ENCODE peak calls at places on chromosomes 12 and 14, in eight cellular contexts. P, R, Y, A, G, W, X and U are unnamed samples.

GRCh38 chr12:52615208-52615868 is 3.0 kb downstream of the KRT73 start:
- DNase-seq in P (no peak), G (no peak), W (no peak), R (no peak), Y (no peak), X (no peak), A (peak; percentile 12), U (no peak)

GRCh38 chr12:49562233-49562632 is 5.7 kb downstream of the MCRS1 start:
- DNase-seq in Y (no peak), W (no peak), P (no peak), A (no peak), G (no peak), X (no peak), R (no peak), U (no peak)

GRCh38 chr14:89214221-89214965 is 202.6 kb downstream of the FOXN3 start:
- DNase-seq in G (no peak), Y (no peak), X (no peak), R (peak; percentile 55), W (no peak), P (no peak), A (no peak), U (no peak)

GRCh38 chr12:101777978-101778377 is 38.7 kb upstream of the SYCP3 start:
- DNase-seq in R (no peak), Y (no peak), G (no peak), A (no peak), W (no peak), X (no peak), P (no peak), U (no peak)

GRCh38 chr12:2633825-2634200 is 161.0 kb upstream of the FKBP4 start:
- DNase-seq in W (no peak), R (no peak), X (no peak), P (peak; percentile 27), G (no peak), Y (no peak), A (no peak), U (no peak)

GRCh38 chr12:30546121-30546520 is 149.5 kb downstream of the IPO8 start:
- DNase-seq in W (no peak), Y (no peak), G (no peak), R (no peak), A (no peak), X (no peak), P (no peak), U (no peak)

GRCh38 chr14:29566194-29566593 is 361.5 kb downstream of the PRKD1 start:
- DNase-seq in W (no peak), P (no peak), G (no peak), X (no peak), Y (no peak), A (no peak), R (no peak), U (no peak)

GRCh38 chr12:6724409-6724797 is 557 bp downstream of the COPS7A start:
- DNase-seq in P (no peak), G (no peak), X (no peak), Y (no peak), R (no peak), A (no peak), W (no peak), U (no peak)

GRCh38 chr12:105352049-105352448 is 21.6 kb downstream of the C12orf75 start:
- DNase-seq in G (no peak), W (no peak), Y (no peak), R (no peak), X (no peak), P (no peak), A (no peak), U (no peak)

GRCh38 chr14:81269100-81269978 is 48.6 kb upstream of the GTF2A1 start:
- DNase-seq in W (no peak), G (peak; percentile 61), A (peak; percentile 28), R (no peak), X (peak; percentile 61), Y (peak; percentile 82), P (no peak), U (peak; percentile 36)

GRCh38 chr14:77003960-77004710 is 24.4 kb downstream of the IRF2BPL start:
- DNase-seq in W (no peak), R (no peak), A (no peak), Y (no peak), P (no peak), G (peak; percentile 65), X (no peak), U (no peak)
- H3K27ac ChIP-seq in W (no peak overlapping the region), R (no peak overlapping the region), A (no peak overlapping the region), Y (no peak overlapping the region), P (no peak overlapping the region), G (no peak overlapping the region), X (no peak overlapping the region), U (no peak overlapping the region)

GRCh38 chr12:54005531-54005852 is 3.3 kb upstream of the HOXC8 start:
- DNase-seq in G (peak; percentile 43), X (no peak), P (no peak), W (no peak), Y (no peak), A (no peak), R (no peak), U (no peak)

GRCh38 chr12:54007538-54008259 is 1.1 kb upstream of the HOXC8 start:
- DNase-seq in A (no peak), G (peak; percentile 33), P (no peak), W (no peak), X (no peak), R (no peak), Y (no peak), U (no peak)

GRCh38 chr12:54004841-54005530 is 3.8 kb upstream of the HOXC8 start:
- DNase-seq in G (peak; percentile 68), X (no peak), P (no peak), R (no peak), W (no peak), A (no peak), Y (no peak), U (no peak)

GRCh38 chr12:54006700-54007220 is 2.0 kb upstream of the HOXC8 start:
- DNase-seq in R (no peak), A (no peak), X (no peak), P (no peak), G (peak; percentile 65), Y (no peak), W (no peak), U (no peak)

DNA sequence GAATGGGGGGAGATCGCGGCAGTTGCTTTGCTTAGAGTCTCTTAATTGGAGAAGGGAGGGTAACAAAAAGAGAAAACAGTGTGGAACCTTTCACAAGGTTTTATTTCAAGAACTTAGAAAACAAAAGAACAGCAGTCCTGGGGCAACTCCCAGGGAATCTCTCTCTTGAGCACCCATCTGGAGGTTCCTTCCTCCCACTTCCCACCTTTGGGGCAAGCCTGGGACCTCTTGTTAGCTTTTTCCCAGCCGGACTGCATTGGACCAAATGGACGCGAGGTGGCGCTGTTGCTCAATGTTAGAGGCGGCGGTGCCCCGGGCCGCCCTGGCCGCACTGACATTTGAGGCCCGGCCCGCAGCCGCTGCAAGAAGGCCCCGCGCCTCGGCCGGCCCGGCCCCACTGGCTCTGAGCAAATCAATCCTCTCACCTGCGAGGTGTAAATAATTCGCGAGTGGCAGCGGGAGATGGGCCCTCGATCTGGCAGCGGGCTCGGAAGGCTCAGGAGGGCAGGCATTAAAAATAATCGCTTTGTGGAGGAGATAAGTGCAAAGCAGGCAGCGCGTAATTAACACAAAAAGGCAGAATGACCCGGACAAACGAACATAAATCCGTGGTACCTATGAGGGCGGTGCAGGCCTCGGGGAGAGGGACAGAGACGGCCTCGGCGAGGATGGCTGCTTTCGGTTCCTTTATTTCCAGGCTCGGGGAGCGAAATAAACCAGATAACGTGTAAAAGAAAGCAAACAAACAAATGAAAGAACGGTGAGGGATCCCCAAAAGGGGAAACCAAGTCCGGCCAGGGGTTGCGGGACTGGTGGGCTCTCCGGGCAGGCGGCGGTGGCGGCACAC is 2.7 kb upstream of the HOXC8 start:
- DNase-seq in G (peak; percentile 89), W (peak; percentile 92), X (peak; percentile 82), P (peak; percentile 79), A (peak; percentile 77), R (peak; percentile 90), Y (peak; percentile 97), U (peak; percentile 73)
- H3K27ac ChIP-seq in G (peak overlapping the region; percentile 81), W (no peak overlapping the region), X (no peak overlapping the region), P (no peak overlapping the region), A (no peak overlapping the region), R (peak overlapping the region; percentile 95), Y (peak overlapping the region; percentile 65), U (no peak overlapping the region)

DNA sequence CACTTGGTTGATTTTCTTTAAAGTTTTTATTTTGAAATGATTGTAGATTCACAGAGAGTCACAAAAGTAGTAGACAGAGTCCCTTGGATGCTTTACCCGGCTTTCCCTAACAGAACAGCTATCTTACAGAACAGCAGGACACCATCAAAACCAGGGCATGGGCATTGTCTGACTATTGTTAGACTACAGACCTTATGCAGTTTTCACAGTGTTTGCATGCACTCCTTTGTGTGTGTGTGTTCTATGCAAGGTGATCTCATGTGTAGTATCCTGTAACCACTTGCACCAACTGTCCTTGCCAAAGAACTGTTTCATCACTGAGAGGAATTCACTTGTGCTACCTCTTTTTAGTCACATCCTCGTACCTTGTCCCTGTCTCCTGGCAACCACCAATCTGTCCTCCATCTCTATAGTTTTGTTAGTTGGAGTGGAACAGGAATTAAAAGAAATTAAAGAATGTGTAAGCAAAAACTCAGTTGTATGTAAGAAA is 183.6 kb upstream of the PZP start:
- DNase-seq in A (no peak), R (no peak), P (no peak), X (no peak), Y (no peak), W (no peak), G (no peak), U (no peak)
- H3K27ac ChIP-seq in A (no peak overlapping the region), R (no peak overlapping the region), P (no peak overlapping the region), X (no peak overlapping the region), Y (no peak overlapping the region), W (no peak overlapping the region), G (no peak overlapping the region), U (no peak overlapping the region)

GRCh38 chr14:99066378-99066777 is 205.6 kb downstream of the BCL11B start:
- DNase-seq in A (no peak), G (no peak), X (no peak), P (no peak), R (no peak), W (no peak), Y (no peak), U (no peak)

GRCh38 chr14:99062772-99063418 is 209.1 kb downstream of the BCL11B start:
- DNase-seq in G (no peak), R (no peak), P (no peak), Y (no peak), X (no peak), W (no peak), A (no peak), U (no peak)

GRCh38 chr14:99065551-99065950 is 206.4 kb downstream of the BCL11B start:
- DNase-seq in W (no peak), G (no peak), X (no peak), Y (no peak), R (no peak), P (no peak), A (no peak), U (no peak)

GRCh38 chr14:99063620-99064225 is 208.3 kb downstream of the BCL11B start:
- DNase-seq in Y (no peak), R (no peak), G (no peak), X (no peak), W (no peak), P (no peak), A (no peak), U (no peak)

DNA sequence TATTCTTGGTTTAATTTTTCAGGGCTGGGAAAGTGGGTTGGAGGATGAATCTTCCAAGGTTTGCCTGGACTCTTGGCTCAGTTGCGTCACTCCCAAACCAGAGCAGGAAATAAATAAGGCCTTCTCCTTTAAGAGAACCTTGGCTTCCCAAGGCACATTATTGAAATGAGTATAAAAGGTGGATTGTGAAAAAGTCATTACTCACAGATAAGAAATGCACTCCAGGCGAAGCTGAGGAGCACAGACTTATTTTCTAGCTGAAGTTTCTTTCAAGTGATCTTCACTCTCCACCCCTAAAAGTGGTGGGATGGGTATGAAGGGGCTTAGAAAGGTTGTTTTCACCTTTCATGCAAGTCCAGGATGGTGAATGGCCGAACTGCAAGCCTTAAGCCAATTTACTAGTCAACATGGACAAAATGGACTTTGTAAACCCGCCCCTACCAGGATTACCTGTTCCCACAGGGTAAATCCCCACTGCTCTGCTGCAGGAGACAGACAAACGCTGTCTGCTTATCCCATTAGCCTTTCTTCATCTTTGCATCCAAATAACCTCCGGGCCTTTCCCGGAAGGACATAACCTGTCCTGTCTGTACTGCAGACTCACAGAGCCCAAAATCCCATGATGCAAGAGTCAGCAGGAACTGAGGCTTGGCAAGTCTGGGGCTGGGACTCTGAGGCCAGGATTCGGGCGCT is 207.6 kb downstream of the BCL11B start:
- DNase-seq in W (no peak), G (no peak), P (no peak), R (no peak), X (no peak), Y (no peak), A (no peak), U (no peak)
- H3K27ac ChIP-seq in W (no peak overlapping the region), G (no peak overlapping the region), P (no peak overlapping the region), R (no peak overlapping the region), X (no peak overlapping the region), Y (no peak overlapping the region), A (no peak overlapping the region), U (no peak overlapping the region)